ENCODE peak calls at places on chromosome X, in four cellular contexts. C, X, R and U are unnamed samples.

GRCh38 chrX:105564536-105564935 is 257.8 kb upstream of the NRK start:
- DNase-seq in R (peak), C (no peak), X (peak), U (no peak)

GRCh38 chrX:115226929-115227328 is 7.0 kb downstream of the LRCH2 start:
- DNase-seq in C (peak), R (peak), X (peak), U (peak)

GRCh38 chrX:124555036-124555595 is 208.8 kb downstream of the SH2D1A start:
- DNase-seq in C (no peak), R (peak), X (peak), U (peak)

GRCh38 chrX:141975839-141976238 is 72.1 kb downstream of the MAGEC1 start:
- DNase-seq in X (no peak), C (no peak), R (no peak), U (no peak)

GRCh38 chrX:22314692-22315091 is 42.0 kb downstream of the CBLL2 start:
- DNase-seq in R (peak), C (peak), X (peak), U (peak)

GRCh38 chrX:17592117-17592516 is 145.2 kb upstream of the SCML1 start:
- DNase-seq in R (peak), C (no peak), X (peak), U (no peak)

GRCh38 chrX:65596270-65596669 is 61.7 kb upstream of the LAS1L start:
- DNase-seq in C (no peak), R (peak), X (peak), U (peak)

GRCh38 chrX:117538441-117539418 is 577.9 kb downstream of the KLHL13 start:
- DNase-seq in R (no peak), C (no peak), X (no peak), U (peak)

GRCh38 chrX:118884552-118885138 is 61.0 kb downstream of the ZCCHC12 start:
- DNase-seq in R (no peak), C (no peak), X (no peak), U (no peak)

GRCh38 chrX:44908838-44909237 is 35.9 kb downstream of the KDM6A start:
- DNase-seq in R (no peak), X (no peak), C (no peak), U (no peak)

GRCh38 chrX:68941385-68941952 is 112.6 kb downstream of the EFNB1 start:
- DNase-seq in R (no peak), X (peak), C (no peak), U (no peak)

GRCh38 chrX:72475952-72476668 is 96.5 kb downstream of the HDAC8 start:
- DNase-seq in C (no peak), R (no peak), X (no peak), U (no peak)

GRCh38 chrX:13048265-13048664 is 3.8 kb upstream of the FAM9C start:
- DNase-seq in R (peak), C (no peak), X (peak), U (no peak)

GRCh38 chrX:37454537-37455285 is 105.5 kb downstream of the PRRG1 start:
- DNase-seq in C (peak), X (peak), R (no peak), U (peak)

GRCh38 chrX:17472424-17472823 is 97.4 kb downstream of the NHS start:
- DNase-seq in R (no peak), C (no peak), X (no peak), U (no peak)

GRCh38 chrX:139832728-139833309 is 100.0 kb downstream of the ATP11C start:
- DNase-seq in C (no peak), R (no peak), X (no peak), U (no peak)

GRCh38 chrX:1578511-1579173 is 12.8 kb upstream of the AKAP17A start:
- DNase-seq in X (no peak), C (no peak), R (no peak), U (no peak)

GRCh38 chrX:145687707-145688106 is 129.9 kb upstream of the SLITRK2 start:
- DNase-seq in X (no peak), C (no peak), R (no peak), U (no peak)

GRCh38 chrX:52988985-52989917 is 30.9 kb upstream of the FAM156A start:
- DNase-seq in X (no peak), R (no peak), C (no peak), U (no peak)

GRCh38 chrX:138128025-138128671 is 562.2 kb downstream of the ZIC3 start:
- DNase-seq in C (peak), R (peak), X (peak), U (peak)

GRCh38 chrX:110163488-110163887 is 154.4 kb downstream of the AMMECR1 start:
- DNase-seq in X (peak), C (no peak), R (peak), U (no peak)

GRCh38 chrX:39811391-39811790 is 286.4 kb downstream of the BCOR start:
- DNase-seq in X (no peak), C (no peak), R (peak), U (peak)

GRCh38 chrX:117973175-117974075 is 143.2 kb downstream of the KLHL13 start:
- DNase-seq in X (no peak), C (no peak), R (no peak), U (peak)

DNA sequence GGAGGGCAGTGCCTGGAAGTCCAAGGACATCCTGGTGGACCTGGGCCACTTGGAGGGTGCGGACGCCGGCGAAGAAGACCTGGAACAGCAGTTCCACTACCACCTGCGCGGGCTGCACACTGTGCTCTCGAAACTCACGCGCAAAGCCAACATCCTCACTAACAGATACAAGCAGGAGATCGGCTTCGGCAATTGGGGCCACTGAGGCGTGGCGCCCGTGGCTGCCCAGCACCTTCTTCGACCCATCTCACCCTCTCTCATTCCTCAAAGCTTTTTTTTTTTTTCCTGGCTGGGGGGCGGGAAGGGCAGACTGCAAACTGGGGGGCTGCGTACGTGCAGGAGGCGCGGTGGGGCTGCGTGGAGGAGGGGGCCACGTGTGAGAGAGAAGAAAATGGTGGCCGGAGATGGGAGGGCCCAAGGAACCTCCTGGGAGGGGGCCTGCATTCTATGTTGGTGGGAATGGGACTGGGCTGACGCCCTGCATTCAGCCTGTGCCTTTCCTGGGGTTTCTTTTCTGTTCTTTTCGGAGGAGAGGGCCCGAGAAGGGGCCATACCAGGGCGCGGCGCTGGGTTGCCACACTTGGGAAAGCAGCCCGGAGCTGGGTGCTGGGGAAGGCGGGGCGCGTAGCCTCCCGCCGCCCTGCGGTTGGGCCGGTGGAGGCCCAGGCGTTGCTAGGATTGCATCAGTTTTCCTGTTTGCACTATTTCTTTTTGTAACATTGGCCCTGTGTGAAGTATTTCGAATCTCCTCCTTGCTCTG is 4.2 kb downstream of the MID1IP1 start:
- DNase-seq in R (peak), C (peak), X (peak), U (peak)
- H3K4ac ChIP-seq in R (peak), C (no peak), X (peak), U (peak)

GRCh38 chrX:152642931-152643525 is 5.3 kb downstream of the GABRQ start:
- DNase-seq in X (no peak), R (no peak), C (no peak), U (no peak)
- H3K9ac ChIP-seq in X (no peak), R (no peak), C (no peak), U (no peak)

GRCh38 chrX:19825271-19825670 is 62.1 kb downstream of the SH3KBP1 start:
- DNase-seq in C (no peak), R (no peak), X (no peak), U (no peak)
- H3K4ac ChIP-seq in C (no peak), R (no peak), X (no peak), U (no peak)

GRCh38 chrX:49190783-49191032 is 4.5 kb upstream of the PRICKLE3 start:
- DNase-seq in R (no peak), X (no peak), C (no peak), U (no peak)
- H3K9ac ChIP-seq in R (peak), X (peak), C (no peak), U (peak)

GRCh38 chrX:9789555-9789954 is 3.3 kb downstream of the SHROOM2 start:
- DNase-seq in X (no peak), C (no peak), R (peak), U (peak)
- H3K4ac ChIP-seq in X (no peak), C (no peak), R (no peak), U (no peak)